ENCODE peak calls at places on chromosome 17, in six cellular contexts. F, D, G, N, S and R are unnamed samples.

GRCh38 chr17:29625037-29625750 is 2.5 kb upstream of the CORO6 start:
- DNase-seq in F (peak; percentile 58), D (no peak), G (no peak), N (no peak), S (peak; percentile 70), R (peak; percentile 22)

GRCh38 chr17:52235416-52235960 is 77.0 kb upstream of the CA10 start:
- DNase-seq in F (no peak), D (no peak), G (no peak), N (no peak), S (no peak), R (no peak)

GRCh38 chr17:65925606-65926307 is 266.2 kb downstream of the CEP112 start:
- DNase-seq in F (peak; percentile 89), D (no peak), G (no peak), N (no peak), S (peak; percentile 23), R (no peak)

GRCh38 chr17:21242780-21243515 is 10.3 kb downstream of the NATD1 start:
- DNase-seq in F (no peak), D (peak; percentile 72), G (no peak), N (no peak), S (no peak), R (no peak)

GRCh38 chr17:44262654-44263225 is 5.2 kb downstream of the SLC4A1 start:
- DNase-seq in F (no peak), D (no peak), G (no peak), N (no peak), S (no peak), R (no peak)

GRCh38 chr17:35752945-35753764 is at the start of gene GAS2L2:
- DNase-seq in F (no peak), D (no peak), G (no peak), N (no peak), S (peak; percentile 23), R (no peak)

GRCh38 chr17:18018411-18018921 is 20.5 kb downstream of the ATPAF2 start:
- DNase-seq in F (no peak), D (no peak), G (no peak), N (no peak), S (no peak), R (no peak)

GRCh38 chr17:63447688-63448005 is 1.5 kb upstream of the CYB561 start:
- DNase-seq in F (no peak), D (no peak), G (no peak), N (no peak), S (no peak), R (no peak)

GRCh38 chr17:7677388-7678067 is 9.8 kb downstream of the TP53 start:
- DNase-seq in F (no peak), D (no peak), G (no peak), N (no peak), S (no peak), R (no peak)

GRCh38 chr17:80154166-80154565 is 7.2 kb upstream of the EIF4A3 start:
- DNase-seq in F (no peak), D (no peak), G (no peak), N (no peak), S (no peak), R (no peak)

GRCh38 chr17:77352996-77353395 is 212.2 kb downstream of the SEC14L1 start:
- DNase-seq in F (no peak), D (no peak), G (no peak), N (peak; percentile 51), S (no peak), R (no peak)

GRCh38 chr17:77353684-77354419 is 213.1 kb downstream of the SEC14L1 start:
- DNase-seq in F (peak; percentile 48), D (no peak), G (no peak), N (peak; percentile 39), S (no peak), R (no peak)

GRCh38 chr17:77354721-77355455 is 214.1 kb downstream of the SEC14L1 start:
- DNase-seq in F (peak; percentile 99), D (peak; percentile 82), G (no peak), N (peak; percentile 88), S (peak; percentile 99), R (peak; percentile 97)

GRCh38 chr17:77356109-77356689 is 215.4 kb downstream of the SEC14L1 start:
- DNase-seq in F (peak; percentile 40), D (no peak), G (no peak), N (peak; percentile 47), S (no peak), R (no peak)

GRCh38 chr17:77354420-77354720 is 213.6 kb downstream of the SEC14L1 start:
- DNase-seq in F (no peak), D (no peak), G (no peak), N (no peak), S (no peak), R (no peak)
- H3K4me3 ChIP-seq in F (no peak overlapping the region), D (no peak overlapping the region), G (no peak overlapping the region), N (no peak overlapping the region), S (peak overlapping the region; percentile 12), R (no peak overlapping the region)

DNA sequence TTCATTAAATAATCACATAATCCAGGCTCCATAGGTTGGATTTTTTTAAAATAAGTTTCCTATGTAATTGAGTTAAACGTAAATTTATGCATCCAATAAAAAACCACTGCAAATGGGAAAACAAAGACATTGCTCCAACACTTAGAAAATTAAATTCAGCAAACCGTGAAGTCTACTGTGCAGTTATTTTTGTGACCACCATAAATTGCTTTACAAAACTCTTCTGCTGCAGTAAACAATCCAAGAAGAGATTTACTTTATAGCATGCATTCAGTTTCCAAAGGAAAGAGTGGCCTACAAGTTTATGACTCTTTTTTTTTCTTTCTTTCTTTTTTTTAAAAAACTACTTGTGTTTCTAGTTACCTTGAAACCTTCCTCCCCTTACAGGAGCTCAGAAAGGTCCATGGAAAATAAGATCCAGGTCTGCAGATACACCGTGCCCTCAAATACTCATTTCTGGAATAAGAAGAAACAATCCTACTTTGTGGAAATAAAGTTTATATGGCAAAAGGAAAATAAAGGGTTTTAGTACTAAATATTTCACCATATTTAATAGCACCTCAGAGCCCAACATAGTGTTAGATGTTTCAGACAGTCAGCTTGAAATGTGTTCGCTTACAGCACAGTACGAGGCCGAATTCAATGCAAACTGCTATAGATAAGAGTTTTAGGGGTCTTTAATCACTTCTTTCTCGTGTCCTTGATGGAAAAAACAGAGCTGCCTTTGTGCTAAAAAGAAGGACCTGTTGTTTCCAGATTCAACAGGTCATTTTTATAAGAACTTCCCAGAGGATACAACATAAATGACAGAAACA is 3.2 kb downstream of the HS3ST3A1 start:
- DNase-seq in F (no peak), D (no peak), G (no peak), N (no peak), S (no peak), R (no peak)
- H3K4me3 ChIP-seq in F (no peak overlapping the region), D (no peak overlapping the region), G (no peak overlapping the region), N (no peak overlapping the region), S (peak overlapping the region; percentile 87), R (peak overlapping the region; percentile 81)

GRCh38 chr17:58329035-58329807 is 626 bp upstream of the TSPOAP1 start:
- DNase-seq in F (no peak), D (peak; percentile 72), G (no peak), N (peak; percentile 78), S (no peak), R (no peak)

GRCh38 chr17:58329808-58330543 is 1.4 kb upstream of the TSPOAP1 start:
- DNase-seq in F (no peak), D (no peak), G (no peak), N (no peak), S (no peak), R (no peak)

GRCh38 chr17:58331815-58332719 is 3.5 kb upstream of the TSPOAP1 start:
- DNase-seq in F (no peak), D (peak; percentile 91), G (no peak), N (peak; percentile 89), S (no peak), R (no peak)

GRCh38 chr17:58330997-58331814 is 2.6 kb upstream of the TSPOAP1 start:
- DNase-seq in F (no peak), D (peak; percentile 69), G (no peak), N (peak; percentile 74), S (no peak), R (no peak)

DNA sequence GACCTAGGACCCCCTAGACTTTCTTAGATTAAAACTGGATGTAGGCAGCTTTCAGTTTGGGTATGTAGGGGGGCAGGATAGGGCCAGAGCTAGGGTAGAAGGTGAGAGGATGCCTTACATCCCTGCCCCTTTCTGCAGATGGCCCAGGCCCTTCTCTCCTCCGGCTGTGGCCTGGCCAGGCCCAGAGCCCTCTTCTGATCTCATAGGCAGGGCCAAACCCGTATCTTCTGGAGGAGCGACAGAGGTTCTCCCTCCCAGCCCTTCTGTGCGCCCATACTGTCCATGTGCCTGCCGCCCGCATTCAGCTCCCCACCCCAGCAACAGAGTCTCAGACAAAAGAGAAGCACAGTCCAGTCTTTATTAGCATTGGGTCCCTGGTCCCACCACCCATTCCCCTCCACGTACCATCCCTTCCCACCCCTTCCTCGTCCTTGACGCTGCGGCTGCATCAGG is 2.0 kb upstream of the TSPOAP1 start:
- DNase-seq in F (no peak), D (peak; percentile 38), G (no peak), N (no peak), S (no peak), R (no peak)
- H3K4me3 ChIP-seq in F (no peak overlapping the region), D (peak overlapping the region; percentile 58), G (no peak overlapping the region), N (no peak overlapping the region), S (no peak overlapping the region), R (no peak overlapping the region)

GRCh38 chr17:1716912-1717695 is 6.9 kb upstream of the TLCD2 start:
- DNase-seq in F (peak; percentile 100), D (peak; percentile 87), G (peak; percentile 95), N (peak; percentile 92), S (peak; percentile 99), R (peak; percentile 100)

GRCh38 chr17:1716076-1716911 is 6.1 kb upstream of the TLCD2 start:
- DNase-seq in F (peak; percentile 100), D (peak; percentile 100), G (peak; percentile 100), N (peak; percentile 100), S (peak; percentile 100), R (peak; percentile 100)

GRCh38 chr17:1715803-1716075 is 5.6 kb upstream of the TLCD2 start:
- DNase-seq in F (no peak), D (no peak), G (no peak), N (no peak), S (no peak), R (no peak)

GRCh38 chr17:1720856-1721386 is 3.6 kb upstream of the WDR81 start:
- DNase-seq in F (peak; percentile 73), D (peak; percentile 78), G (no peak), N (no peak), S (peak; percentile 45), R (peak; percentile 75)

GRCh38 chr17:1718362-1719165 is 5.9 kb upstream of the WDR81 start:
- DNase-seq in F (no peak), D (no peak), G (no peak), N (no peak), S (no peak), R (no peak)
- H3K4me3 ChIP-seq in F (no peak overlapping the region), D (no peak overlapping the region), G (no peak overlapping the region), N (no peak overlapping the region), S (no peak overlapping the region), R (no peak overlapping the region)

DNA sequence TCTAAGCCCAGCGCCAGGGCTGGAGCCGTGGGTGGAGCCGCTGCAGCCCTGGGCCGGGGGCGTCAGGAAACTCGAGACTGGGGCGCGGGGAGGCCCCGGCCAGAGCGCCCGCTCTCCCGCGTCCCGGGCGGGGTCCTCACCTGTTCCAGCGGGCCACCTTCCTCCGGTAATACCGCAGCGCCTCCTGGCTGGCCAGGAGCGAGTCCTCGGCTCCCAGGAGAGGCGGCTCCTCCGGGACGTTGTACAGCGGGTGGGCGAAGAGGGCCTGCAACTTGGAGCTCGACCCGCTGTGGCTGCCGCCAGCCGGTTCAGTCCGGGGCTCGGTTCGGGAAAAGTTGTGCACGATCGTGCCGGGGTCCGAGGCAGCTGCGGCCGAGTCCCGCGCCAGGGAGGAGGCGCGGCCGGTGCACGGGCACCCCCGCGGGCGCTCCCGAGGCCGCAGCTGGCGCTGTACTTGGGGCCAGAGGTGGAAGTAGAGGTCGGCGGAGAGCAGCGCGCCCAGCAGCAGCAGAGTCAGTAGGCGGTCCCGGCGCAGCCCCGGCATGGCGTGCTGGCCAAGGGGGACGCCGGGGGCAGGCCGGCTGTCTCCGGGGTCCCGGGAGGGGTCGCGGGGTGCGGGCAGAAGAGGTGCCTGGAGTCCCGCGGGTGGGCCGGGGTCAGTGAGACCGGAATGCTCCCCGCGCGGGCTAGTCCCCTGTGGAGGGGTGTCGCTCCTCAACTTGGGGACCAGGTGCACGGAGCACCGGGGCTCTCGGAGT is 865 bp downstream of the FAM20A start:
- DNase-seq in F (no peak), D (peak; percentile 84), G (no peak), N (peak; percentile 81), S (no peak), R (no peak)
- H3K4me3 ChIP-seq in F (peak overlapping the region; percentile 77), D (peak overlapping the region; percentile 97), G (peak overlapping the region; percentile 66), N (peak overlapping the region; percentile 60), S (peak overlapping the region; percentile 77), R (peak overlapping the region; percentile 66)